ENCODE peak calls at places on chromosomes 3 and 15, in eight cellular contexts. R is putamen; Q is HFF-Myc; T is caudate nucleus; V is T-helper 2 cell treated with Interferon-gamma antibody and Interleukin-4, amounts not matched to agents 5 μg/mL and 100 μg/mL, for 36 hours; J is CD8-positive, alpha-beta memory T cell; P is Karpas-422; H is NCI-H1436. S is an unnamed sample.

GRCh38 chr3:19471147-19471546 is 322.8 kb downstream of the KCNH8 start:
- DNase-seq in R (no peak), Q (no peak), T (no peak), V (no peak), J (no peak), P (no peak), H (no peak), S (no peak)

GRCh38 chr3:126509565-126510322 is 7.8 kb downstream of the UROC1 start:
- DNase-seq in R (no peak), Q (no peak), T (no peak), V (no peak), J (no peak), P (no peak), H (no peak), S (no peak)

GRCh38 chr15:31457631-31458526 is 131.2 kb downstream of the KLF13 start:
- DNase-seq in R (no peak), Q (no peak), T (no peak), V (no peak), J (no peak), P (no peak), H (no peak), S (no peak)

GRCh38 chr3:58667704-58668103 is 1.1 kb upstream of the FAM3D start:
- DNase-seq in R (no peak), Q (no peak), T (no peak), V (no peak), J (no peak), P (no peak), H (no peak), S (no peak)

GRCh38 chr15:31077981-31078380 is 23.5 kb downstream of the TRPM1 start:
- DNase-seq in R (no peak), Q (no peak), T (no peak), V (no peak), J (no peak), P (no peak), H (no peak), S (no peak)

GRCh38 chr15:60875681-60876080 is 353.4 kb downstream of the RORA start:
- DNase-seq in R (no peak), Q (no peak), T (no peak), V (no peak), J (no peak), P (no peak), H (no peak), S (no peak)

GRCh38 chr3:171228228-171228627 is 201.7 kb upstream of the SLC2A2 start:
- DNase-seq in R (no peak), Q (no peak), T (no peak), V (no peak), J (no peak), P (no peak), H (no peak), S (peak; percentile 42)

GRCh38 chr3:158339638-158340037 is 229.7 kb downstream of the RSRC1 start:
- DNase-seq in R (no peak), Q (no peak), T (no peak), V (no peak), J (no peak), P (no peak), H (no peak), S (no peak)

GRCh38 chr3:56801151-56801596 is 575 bp downstream of the ARHGEF3 start:
- DNase-seq in R (peak; percentile 20), Q (no peak), T (peak; percentile 28), V (peak; percentile 36), J (peak; percentile 36), P (no peak), H (no peak), S (no peak)